ENCODE peak calls at places on chromosomes 16 and 17, in ten cellular contexts. V, X, U, S, A, T, N, F, B and I are unnamed samples.

GRCh38 chr16:56262148-56262878 is 71.0 kb downstream of the GNAO1 start:
- DNase-seq in V (peak), N (peak), U (no peak), B (no peak), F (no peak), S (peak), X (no peak), T (no peak), A (no peak), I (no peak)

GRCh38 chr16:27267037-27267677 is 1.4 kb downstream of the NSMCE1 start:
- DNase-seq in B (no peak), A (no peak), S (no peak), T (no peak), X (no peak), V (no peak), N (no peak), U (no peak), F (no peak), I (no peak)

GRCh38 chr17:45225964-45226530 is 4.4 kb downstream of the FMNL1 start:
- DNase-seq in N (no peak), B (no peak), V (peak), F (peak), U (peak), S (peak), A (peak), T (no peak), X (no peak), I (peak)

GRCh38 chr17:79925242-79925957 is 86.2 kb upstream of the CBX4 start:
- DNase-seq in U (peak), F (peak), A (no peak), V (no peak), B (peak), T (no peak), S (peak), X (no peak), N (no peak), I (no peak)

GRCh38 chr16:27377666-27378485 is 24.1 kb upstream of the IL21R start:
- DNase-seq in B (no peak), N (no peak), U (no peak), T (no peak), F (no peak), A (peak), S (peak), X (no peak), V (no peak), I (peak)

GRCh38 chr17:29590979-29591736 is 1.7 kb upstream of the GIT1 start:
- DNase-seq in B (no peak), U (no peak), T (no peak), A (no peak), N (peak), F (no peak), V (no peak), S (no peak), X (no peak), I (no peak)

GRCh38 chr16:88622125-88622524 is 16.2 kb upstream of the IL17C start:
- DNase-seq in A (no peak), F (no peak), U (no peak), N (no peak), V (no peak), B (no peak), S (no peak), X (no peak), T (no peak), I (no peak)

GRCh38 chr17:58337126-58337599 is 8.6 kb upstream of the TSPOAP1 start:
- DNase-seq in F (no peak), N (no peak), B (no peak), S (peak), A (peak), X (no peak), V (peak), U (no peak), T (no peak), I (no peak)

GRCh38 chr16:86961133-86961720 is 356.0 kb downstream of the C16orf95 start:
- DNase-seq in B (no peak), F (no peak), U (no peak), X (no peak), S (no peak), T (no peak), N (no peak), V (no peak), A (no peak), I (no peak)

GRCh38 chr17:73394523-73395450 is 83.0 kb upstream of the CDC42EP4 start:
- DNase-seq in S (no peak), U (peak), X (no peak), T (no peak), N (peak), V (no peak), F (no peak), A (no peak), B (no peak), I (no peak)

GRCh38 chr17:77802811-77803220 is 155.7 kb upstream of the TNRC6C start:
- DNase-seq in B (no peak), A (no peak), U (peak), S (no peak), T (no peak), F (no peak), N (peak), X (peak), V (no peak), I (peak)

GRCh38 chr17:39618252-39618913 is 8.4 kb upstream of the PPP1R1B start:
- DNase-seq in T (no peak), X (no peak), S (no peak), V (no peak), U (no peak), A (no peak), B (no peak), F (no peak), N (peak), I (no peak)

GRCh38 chr16:11691771-11692170 is 23.5 kb downstream of the SNN start:
- DNase-seq in A (no peak), V (no peak), N (no peak), T (no peak), F (no peak), X (peak), S (no peak), B (no peak), U (no peak), I (no peak)

GRCh38 chr17:29840884-29841283 is 89.1 kb downstream of the SSH2 start:
- DNase-seq in U (no peak), N (no peak), X (no peak), B (no peak), V (no peak), F (no peak), S (no peak), A (no peak), T (no peak), I (no peak)

GRCh38 chr16:82045471-82046178 is 10.6 kb downstream of the HSD17B2 start:
- DNase-seq in S (no peak), U (no peak), F (peak), N (no peak), B (no peak), V (no peak), X (no peak), T (no peak), A (no peak), I (no peak)

GRCh38 chr16:46745594-46745993 is 2.5 kb downstream of the MYLK3 start:
- DNase-seq in T (no peak), V (no peak), B (no peak), F (no peak), N (peak), A (no peak), U (no peak), X (no peak), S (no peak), I (no peak)

GRCh38 chr16:85524630-85525463 is 88.3 kb upstream of the GSE1 start:
- DNase-seq in N (peak), U (peak), B (peak), X (no peak), V (no peak), T (no peak), F (peak), S (no peak), A (peak), I (peak)